ENCODE peak calls at places on chromosomes 5 and 9, in four cellular contexts. J is SK-MEL-5, I is germinal center, B is ureter. S is an unnamed sample.

GRCh38 chr9:99430301-99430700 is 208.2 kb downstream of the SEC61B start:
- DNase-seq in B (no peak), I (no peak), J (no peak), S (no peak)

GRCh38 chr5:151408633-151409243 is 38.7 kb upstream of the SLC36A1 start:
- DNase-seq in J (peak), I (no peak), B (no peak), S (no peak)

GRCh38 chr5:144822544-144822943 is 651.9 kb downstream of the KCTD16 start:
- DNase-seq in J (no peak), B (no peak), I (no peak), S (no peak)

GRCh38 chr9:98118640-98119601 is at the start of gene TRIM14:
- DNase-seq in I (peak), B (peak), J (peak), S (peak)

GRCh38 chr9:69919461-69920061 is 98.9 kb downstream of the CFAP95 start:
- DNase-seq in J (peak), I (peak), B (no peak), S (no peak)

GRCh38 chr9:105901514-105902109 is 207.3 kb downstream of the TMEM38B start:
- DNase-seq in B (peak), I (peak), J (peak), S (peak)

GRCh38 chr5:100161868-100162267 is 373.3 kb upstream of the FAM174A start:
- DNase-seq in I (no peak), J (no peak), B (no peak), S (no peak)

GRCh38 chr9:95025213-95026170 is 292.0 kb downstream of the FANCC start:
- DNase-seq in B (peak), J (peak), I (no peak), S (peak)

GRCh38 chr5:117999939-118000549 is 988.3 kb downstream of the DTWD2 start:
- DNase-seq in I (no peak), J (no peak), B (no peak), S (no peak)

GRCh38 chr5:88805151-88805784 is 77.7 kb downstream of the MEF2C start:
- DNase-seq in J (no peak), B (no peak), I (no peak), S (no peak)

GRCh38 chr9:95588724-95589282 is 72.0 kb upstream of the PTCH1 start:
- DNase-seq in B (no peak), J (no peak), I (no peak), S (peak)

GRCh38 chr5:77211013-77211690 is 672 bp downstream of the PDE8B start:
- DNase-seq in B (no peak), I (no peak), J (no peak), S (no peak)

GRCh38 chr9:129671519-129671918 is 6.1 kb downstream of the PRRX2 start:
- DNase-seq in I (no peak), B (no peak), J (no peak), S (no peak)

GRCh38 chr5:90803891-90804290 is 245.3 kb downstream of the ADGRV1 start:
- DNase-seq in B (no peak), J (no peak), I (no peak), S (peak)

GRCh38 chr9:703392-703791 is 138.1 kb upstream of the DMRT1 start:
- DNase-seq in B (no peak), J (no peak), I (no peak), S (no peak)

GRCh38 chr5:52994266-52994665 is 5.1 kb downstream of the ITGA2 start:
- DNase-seq in I (no peak), B (no peak), J (no peak), S (no peak)

GRCh38 chr5:145768863-145769262 is 66.3 kb downstream of the PRELID2 start:
- DNase-seq in J (no peak), I (no peak), B (no peak), S (no peak)

GRCh38 chr5:96300986-96301385 is 132.1 kb downstream of the PCSK1 start:
- DNase-seq in J (no peak), B (no peak), I (no peak), S (no peak)

GRCh38 chr5:143401846-143402463 is 1.5 kb downstream of the NR3C1 start:
- DNase-seq in J (no peak), B (no peak), I (no peak), S (no peak)

GRCh38 chr9:111937781-111938426 is 41.3 kb downstream of the UGCG start:
- DNase-seq in J (peak), B (no peak), I (no peak), S (peak)

GRCh38 chr9:93830224-93830596 is 124.9 kb downstream of the BARX1 start:
- DNase-seq in I (no peak), B (no peak), J (no peak), S (no peak)

GRCh38 chr5:137220523-137220927 is 278.6 kb downstream of the SPOCK1 start:
- DNase-seq in B (no peak), I (peak), J (peak), S (peak)

GRCh38 chr5:31364881-31365636 is 166.8 kb downstream of the DROSHA start:
- DNase-seq in I (no peak), J (no peak), B (no peak), S (peak)

GRCh38 chr9:18037981-18038380 is 436.0 kb upstream of the ADAMTSL1 start:
- DNase-seq in B (no peak), J (no peak), I (no peak), S (no peak)

GRCh38 chr9:29214162-29214520 is 1640.9 kb upstream of the C9orf72 start:
- DNase-seq in B (no peak), I (no peak), J (peak), S (no peak)